ENCODE peak calls at places on chromosome 6, in four cellular contexts. Y is T-helper 2 cell, Z is renal cortical epithelial cell, D is fibroblast of the conjunctiva. C is an unnamed sample.

GRCh38 chr6:83908813-83909212 is 49.3 kb downstream of the CYB5R4 start:
- DNase-seq in Y (no peak), Z (peak), D (no peak), C (no peak)

GRCh38 chr6:146901940-146902816 is 302.0 kb upstream of the STXBP5 start:
- DNase-seq in Y (no peak), Z (no peak), D (no peak), C (no peak)

GRCh38 chr6:46053034-46053933 is 37.6 kb upstream of the CLIC5 start:
- DNase-seq in D (no peak), Z (peak), Y (no peak), C (no peak)

GRCh38 chr6:108914235-108915022 is 66.2 kb downstream of the ARMC2 start:
- DNase-seq in Y (peak), D (no peak), Z (peak), C (no peak)

GRCh38 chr6:5308066-5308465 is 46.8 kb downstream of the FARS2 start:
- DNase-seq in Z (peak), D (no peak), Y (no peak), C (no peak)

GRCh38 chr6:136779682-136780081 is 12.6 kb downstream of the MAP3K5 start:
- DNase-seq in Z (no peak), D (no peak), Y (no peak), C (no peak)

GRCh38 chr6:81788748-81789147 is 36.3 kb upstream of the TENT5A start:
- DNase-seq in D (no peak), Z (peak), Y (no peak), C (no peak)

GRCh38 chr6:89368107-89368506 is 15.6 kb upstream of the UBE2J1 start:
- DNase-seq in D (peak), Z (peak), Y (peak), C (no peak)

GRCh38 chr6:163392533-163392932 is 22.0 kb upstream of the QKI start:
- DNase-seq in D (no peak), Z (peak), Y (no peak), C (no peak)

GRCh38 chr6:148653138-148653776 is 93.6 kb upstream of the UST start:
- DNase-seq in D (no peak), Z (no peak), Y (no peak), C (no peak)

GRCh38 chr6:51289041-51289440 is 470.4 kb downstream of the TFAP2B start:
- DNase-seq in Z (peak), D (no peak), Y (no peak), C (no peak)

GRCh38 chr6:27500177-27500576 is 27.3 kb upstream of the ZNF184 start:
- DNase-seq in D (no peak), Z (no peak), Y (no peak), C (no peak)

GRCh38 chr6:306641-307061 is 14.4 kb downstream of the DUSP22 start:
- DNase-seq in D (no peak), Z (no peak), Y (no peak), C (no peak)